ENCODE peak calls at places on chromosome 3, in five cellular contexts. O, C, Y, A and R are unnamed samples.
A peak's percentile ranks its signal among the peaks of the same experiment; 100 is the strongest.

GRCh38 chr3:94875149-94875548 is 812.3 kb downstream of the NSUN3 start:
- DNase-seq in O (no peak), C (no peak), Y (no peak), A (no peak), R (no peak)

GRCh38 chr3:30253832-30254231 is 352.6 kb upstream of the TGFBR2 start:
- DNase-seq in O (no peak), C (no peak), Y (no peak), A (no peak), R (no peak)

GRCh38 chr3:157542711-157543485 is 39.7 kb upstream of the VEPH1 start:
- DNase-seq in O (peak; percentile 87), C (no peak), Y (no peak), A (peak; percentile 25), R (peak; percentile 78)

GRCh38 chr3:152196782-152197181 is 71.9 kb upstream of the MBNL1 start:
- DNase-seq in O (no peak), C (no peak), Y (peak; percentile 39), A (no peak), R (no peak)

GRCh38 chr3:4981160-4981687 is 2.0 kb downstream of the BHLHE40 start:
- DNase-seq in O (no peak), C (no peak), Y (no peak), A (no peak), R (no peak)

GRCh38 chr3:39113291-39113690 is 5.8 kb downstream of the TTC21A start:
- DNase-seq in O (no peak), C (no peak), Y (no peak), A (no peak), R (no peak)

GRCh38 chr3:115698851-115699535 is 75.7 kb downstream of the GAP43 start:
- DNase-seq in O (no peak), C (no peak), Y (no peak), A (no peak), R (peak; percentile 52)

GRCh38 chr3:171967137-171967783 is 72.1 kb upstream of the FNDC3B start:
- DNase-seq in O (no peak), C (peak; percentile 56), Y (no peak), A (no peak), R (no peak)

GRCh38 chr3:111568355-111568754 is 26.4 kb downstream of the CD96 start:
- DNase-seq in O (no peak), C (no peak), Y (no peak), A (no peak), R (no peak)

GRCh38 chr3:24137958-24138875 is 193.1 kb downstream of the NR1D2 start:
- DNase-seq in O (no peak), C (no peak), Y (no peak), A (no peak), R (no peak)

GRCh38 chr3:52436500-52437106 is 8.3 kb downstream of the SEMA3G start:
- DNase-seq in O (peak; percentile 47), C (no peak), Y (no peak), A (no peak), R (peak; percentile 39)

GRCh38 chr3:34005886-34006285 is 207.5 kb downstream of the PDCD6IP start:
- DNase-seq in O (no peak), C (no peak), Y (no peak), A (no peak), R (no peak)

GRCh38 chr3:61612211-61612995 is 51.0 kb downstream of the PTPRG start:
- DNase-seq in O (no peak), C (no peak), Y (no peak), A (no peak), R (no peak)

GRCh38 chr3:87175662-87176230 is 51.4 kb upstream of the CHMP2B start:
- DNase-seq in O (no peak), C (no peak), Y (no peak), A (no peak), R (no peak)

GRCh38 chr3:44326035-44326434 is 12.5 kb upstream of the TCAIM start:
- DNase-seq in O (no peak), C (no peak), Y (no peak), A (no peak), R (no peak)

GRCh38 chr3:102181202-102181920 is 253.5 kb upstream of the ZPLD1 start:
- DNase-seq in O (no peak), C (no peak), Y (no peak), A (no peak), R (no peak)

GRCh38 chr3:52361893-52362292 is 45.8 kb downstream of the DNAH1 start:
- DNase-seq in O (no peak), C (no peak), Y (no peak), A (no peak), R (no peak)

GRCh38 chr3:171348121-171348520 is 112.1 kb downstream of the TNIK start:
- DNase-seq in O (no peak), C (no peak), Y (no peak), A (no peak), R (no peak)

GRCh38 chr3:197494366-197495058 is 61.3 kb downstream of the BDH1 start:
- DNase-seq in O (no peak), C (no peak), Y (no peak), A (no peak), R (no peak)

GRCh38 chr3:99895706-99896441 is 78.2 kb downstream of the CMSS1 start:
- DNase-seq in O (no peak), C (no peak), Y (no peak), A (no peak), R (no peak)

GRCh38 chr3:162586591-162586990 is 1090.0 kb downstream of the OTOL1 start:
- DNase-seq in O (no peak), C (no peak), Y (no peak), A (no peak), R (no peak)

GRCh38 chr3:43071313-43071893 is 34.5 kb downstream of the POMGNT2 start:
- DNase-seq in O (no peak), C (peak; percentile 66), Y (no peak), A (no peak), R (no peak)

GRCh38 chr3:132641837-132642538 is 17.6 kb downstream of the ACAD11 start:
- DNase-seq in O (no peak), C (peak; percentile 41), Y (no peak), A (no peak), R (no peak)

GRCh38 chr3:12190832-12191231 is 32.1 kb upstream of the TIMP4 start:
- DNase-seq in O (no peak), C (no peak), Y (no peak), A (no peak), R (no peak)

GRCh38 chr3:115814778-115815380 is 191.6 kb downstream of the GAP43 start:
- DNase-seq in O (peak; percentile 62), C (peak; percentile 46), Y (peak; percentile 39), A (peak; percentile 75), R (peak; percentile 82)